ENCODE peak calls at places on chromosome X, in five cellular contexts. J is stimulated activated CD4-positive, alpha-beta T cell treated with anti-CD3 and anti-CD28 coated beads, Interleukin-12 subunit alpha, Interleukin-12 subunit beta, amount 100 ng/mL, for 4 hours; V is HTR-8/SVneo; A is skeletal muscle cell; N is activated CD4-positive, alpha-beta T cell treated with anti-CD3 and anti-CD28 coated beads, Interleukin-2, amount 10 ng/mL, durations not matched to agents 7 days and 5 days. P is an unnamed sample.

GRCh38 chrX:124194209-124194608 is 138.3 kb upstream of the TEX13D start:
- DNase-seq in N (no peak), V (no peak), J (no peak), A (no peak), P (no peak)

GRCh38 chrX:70970482-70970999 is 39.6 kb upstream of the SLC7A3 start:
- DNase-seq in A (no peak), V (peak), N (no peak), J (no peak), P (no peak)

GRCh38 chrX:130975947-130976346 is 72.9 kb upstream of the ENOX2 start:
- DNase-seq in N (peak), V (no peak), J (no peak), A (no peak), P (peak)

GRCh38 chrX:68204639-68205038 is 228.7 kb downstream of the OPHN1 start:
- DNase-seq in J (no peak), A (no peak), N (no peak), V (no peak), P (no peak)

GRCh38 chrX:119871599-119872395 is at the start of the genes NDUFA1 and RNF113A:
- DNase-seq in J (peak), A (peak), V (peak), N (peak), P (peak)

GRCh38 chrX:39921838-39922237 is 175.9 kb downstream of the BCOR start:
- DNase-seq in V (no peak), A (no peak), J (no peak), N (no peak), P (no peak)

GRCh38 chrX:44580466-44580865 is 37.8 kb upstream of the FUNDC1 start:
- DNase-seq in N (no peak), A (peak), V (no peak), J (no peak), P (no peak)

GRCh38 chrX:12709047-12709446 is 82.2 kb upstream of the PRPS2 start:
- DNase-seq in A (no peak), N (no peak), J (no peak), V (no peak), P (no peak)

GRCh38 chrX:46185923-46186810 is 359.1 kb downstream of the ZNF674 start:
- DNase-seq in J (no peak), N (no peak), A (no peak), V (no peak), P (no peak)

GRCh38 chrX:9390121-9390520 is 74.7 kb upstream of the TBL1X start:
- DNase-seq in V (no peak), N (no peak), J (no peak), A (no peak), P (no peak)

GRCh38 chrX:24761306-24761705 is 67.6 kb downstream of the POLA1 start:
- DNase-seq in N (no peak), A (no peak), V (no peak), J (no peak), P (no peak)

GRCh38 chrX:4706961-4707360 is 993.5 kb upstream of the PRKX start:
- DNase-seq in J (no peak), N (no peak), V (no peak), A (no peak), P (no peak)

GRCh38 chrX:6184900-6185515 is 43.7 kb downstream of the NLGN4X start:
- DNase-seq in V (no peak), J (no peak), N (no peak), A (no peak), P (no peak)

GRCh38 chrX:113399501-113400192 is 559.0 kb upstream of the AMOT start:
- DNase-seq in J (no peak), N (no peak), A (peak), V (no peak), P (no peak)

P was measured in CD8-positive, alpha-beta memory T cell.